ENCODE peak calls at places on chromosomes 1 and 21, in eight cellular contexts. One of them, this sample, is unnamed.

GRCh38 chr1:25666437-25666836 is 49.8 kb downstream of the MAN1C1 start:
- DNase-seq in MCF 10A: no peak
- DNase-seq in HEK293T: no peak
- DNase-seq in NCI-H1930: no peak
- DNase-seq in AG04449: no peak
- DNase-seq in GM10248: no peak
- DNase-seq in stimulated activated CD4-positive, alpha-beta T cell treated with anti-CD3 and anti-CD28 coated beads, Interleukin-1b, Interleukin-23, amount 100 ng/mL, for 24 hours: no peak
- DNase-seq in kidney tubule cell: no peak
- DNase-seq in this sample: no peak

GRCh38 chr1:153389978-153390879 is 644 bp downstream of the S100A8 start:
- DNase-seq in kidney tubule cell: no peak
- DNase-seq in GM10248: no peak
- DNase-seq in AG04449: no peak
- DNase-seq in MCF 10A: no peak
- DNase-seq in stimulated activated CD4-positive, alpha-beta T cell treated with anti-CD3 and anti-CD28 coated beads, Interleukin-1b, Interleukin-23, amount 100 ng/mL, for 24 hours: no peak
- DNase-seq in HEK293T: no peak
- DNase-seq in NCI-H1930: no peak
- DNase-seq in this sample: no peak

GRCh38 chr1:23628951-23629387 is 62.6 kb upstream of the RPL11 start:
- DNase-seq in stimulated activated CD4-positive, alpha-beta T cell treated with anti-CD3 and anti-CD28 coated beads, Interleukin-1b, Interleukin-23, amount 100 ng/mL, for 24 hours: no peak
- DNase-seq in AG04449: no peak
- DNase-seq in kidney tubule cell: no peak
- DNase-seq in GM10248: no peak
- DNase-seq in MCF 10A: no peak
- DNase-seq in HEK293T: no peak
- DNase-seq in NCI-H1930: no peak
- DNase-seq in this sample: no peak

GRCh38 chr21:45580181-45580575 is 37.9 kb upstream of the SLC19A1 start:
- DNase-seq in kidney tubule cell: no peak
- DNase-seq in MCF 10A: no peak
- DNase-seq in stimulated activated CD4-positive, alpha-beta T cell treated with anti-CD3 and anti-CD28 coated beads, Interleukin-1b, Interleukin-23, amount 100 ng/mL, for 24 hours: no peak
- DNase-seq in GM10248: no peak
- DNase-seq in HEK293T: no peak
- DNase-seq in NCI-H1930: no peak
- DNase-seq in AG04449: no peak
- DNase-seq in this sample: no peak

GRCh38 chr1:25700124-25700523 is 83.5 kb downstream of the MAN1C1 start:
- DNase-seq in kidney tubule cell: no peak
- DNase-seq in MCF 10A: no peak
- DNase-seq in stimulated activated CD4-positive, alpha-beta T cell treated with anti-CD3 and anti-CD28 coated beads, Interleukin-1b, Interleukin-23, amount 100 ng/mL, for 24 hours: no peak
- DNase-seq in HEK293T: no peak
- DNase-seq in AG04449: no peak
- DNase-seq in NCI-H1930: no peak
- DNase-seq in GM10248: peak; percentile 5
- DNase-seq in this sample: no peak

GRCh38 chr21:46060596-46061061 is 37.3 kb upstream of the COL6A2 start:
- DNase-seq in GM10248: no peak
- DNase-seq in HEK293T: no peak
- DNase-seq in stimulated activated CD4-positive, alpha-beta T cell treated with anti-CD3 and anti-CD28 coated beads, Interleukin-1b, Interleukin-23, amount 100 ng/mL, for 24 hours: no peak
- DNase-seq in MCF 10A: peak; percentile 84
- DNase-seq in kidney tubule cell: peak; percentile 96
- DNase-seq in NCI-H1930: no peak
- DNase-seq in AG04449: peak; percentile 99
- DNase-seq in this sample: no peak

GRCh38 chr1:67601539-67601938 is 83.5 kb upstream of the GADD45A start:
- DNase-seq in stimulated activated CD4-positive, alpha-beta T cell treated with anti-CD3 and anti-CD28 coated beads, Interleukin-1b, Interleukin-23, amount 100 ng/mL, for 24 hours: no peak
- DNase-seq in GM10248: no peak
- DNase-seq in AG04449: no peak
- DNase-seq in HEK293T: no peak
- DNase-seq in NCI-H1930: no peak
- DNase-seq in MCF 10A: no peak
- DNase-seq in kidney tubule cell: no peak
- DNase-seq in this sample: no peak

GRCh38 chr1:16921391-16922185 is at the start of gene CROCC:
- DNase-seq in kidney tubule cell: peak; percentile 63
- DNase-seq in MCF 10A: no peak
- DNase-seq in GM10248: peak; percentile 58
- DNase-seq in NCI-H1930: peak; percentile 48
- DNase-seq in stimulated activated CD4-positive, alpha-beta T cell treated with anti-CD3 and anti-CD28 coated beads, Interleukin-1b, Interleukin-23, amount 100 ng/mL, for 24 hours: no peak
- DNase-seq in AG04449: no peak
- DNase-seq in HEK293T: no peak
- DNase-seq in this sample: no peak

GRCh38 chr1:12544992-12545391 is 73.0 kb downstream of the DHRS3 start:
- DNase-seq in NCI-H1930: no peak
- DNase-seq in stimulated activated CD4-positive, alpha-beta T cell treated with anti-CD3 and anti-CD28 coated beads, Interleukin-1b, Interleukin-23, amount 100 ng/mL, for 24 hours: no peak
- DNase-seq in AG04449: no peak
- DNase-seq in GM10248: no peak
- DNase-seq in HEK293T: no peak
- DNase-seq in kidney tubule cell: no peak
- DNase-seq in MCF 10A: no peak
- DNase-seq in this sample: no peak

GRCh38 chr1:178038372-178038771 is 55.5 kb upstream of the RASAL2 start:
- DNase-seq in AG04449: no peak
- DNase-seq in kidney tubule cell: no peak
- DNase-seq in stimulated activated CD4-positive, alpha-beta T cell treated with anti-CD3 and anti-CD28 coated beads, Interleukin-1b, Interleukin-23, amount 100 ng/mL, for 24 hours: no peak
- DNase-seq in GM10248: no peak
- DNase-seq in MCF 10A: no peak
- DNase-seq in HEK293T: no peak
- DNase-seq in NCI-H1930: no peak
- DNase-seq in this sample: no peak

GRCh38 chr1:156608981-156609380 is 7.7 kb upstream of the GPATCH4 start:
- DNase-seq in stimulated activated CD4-positive, alpha-beta T cell treated with anti-CD3 and anti-CD28 coated beads, Interleukin-1b, Interleukin-23, amount 100 ng/mL, for 24 hours: no peak
- DNase-seq in HEK293T: peak; percentile 66
- DNase-seq in MCF 10A: peak; percentile 71
- DNase-seq in GM10248: peak; percentile 62
- DNase-seq in AG04449: no peak
- DNase-seq in NCI-H1930: peak; percentile 23
- DNase-seq in kidney tubule cell: peak; percentile 52
- DNase-seq in this sample: peak; percentile 67

GRCh38 chr1:204574016-204574855 is 58.0 kb downstream of the MDM4 start:
- DNase-seq in GM10248: no peak
- DNase-seq in HEK293T: no peak
- DNase-seq in AG04449: no peak
- DNase-seq in NCI-H1930: no peak
- DNase-seq in stimulated activated CD4-positive, alpha-beta T cell treated with anti-CD3 and anti-CD28 coated beads, Interleukin-1b, Interleukin-23, amount 100 ng/mL, for 24 hours: no peak
- DNase-seq in MCF 10A: no peak
- DNase-seq in kidney tubule cell: no peak
- DNase-seq in this sample: peak; percentile 37

GRCh38 chr1:7616076-7616833 is 154.8 kb upstream of the VAMP3 start:
- DNase-seq in NCI-H1930: no peak
- DNase-seq in HEK293T: peak; percentile 64
- DNase-seq in MCF 10A: peak; percentile 49
- DNase-seq in AG04449: no peak
- DNase-seq in stimulated activated CD4-positive, alpha-beta T cell treated with anti-CD3 and anti-CD28 coated beads, Interleukin-1b, Interleukin-23, amount 100 ng/mL, for 24 hours: no peak
- DNase-seq in GM10248: peak; percentile 51
- DNase-seq in kidney tubule cell: peak; percentile 56
- DNase-seq in this sample: no peak

GRCh38 chr1:4564083-4564482 is 90.3 kb upstream of the AJAP1 start:
- DNase-seq in MCF 10A: no peak
- DNase-seq in AG04449: no peak
- DNase-seq in stimulated activated CD4-positive, alpha-beta T cell treated with anti-CD3 and anti-CD28 coated beads, Interleukin-1b, Interleukin-23, amount 100 ng/mL, for 24 hours: no peak
- DNase-seq in kidney tubule cell: peak; percentile 15
- DNase-seq in NCI-H1930: no peak
- DNase-seq in GM10248: no peak
- DNase-seq in HEK293T: no peak
- DNase-seq in this sample: no peak

GRCh38 chr1:147292012-147292411 is 49.5 kb downstream of the CHD1L start:
- DNase-seq in MCF 10A: peak; percentile 55
- DNase-seq in NCI-H1930: no peak
- DNase-seq in kidney tubule cell: peak; percentile 74
- DNase-seq in HEK293T: no peak
- DNase-seq in GM10248: no peak
- DNase-seq in AG04449: peak; percentile 69
- DNase-seq in stimulated activated CD4-positive, alpha-beta T cell treated with anti-CD3 and anti-CD28 coated beads, Interleukin-1b, Interleukin-23, amount 100 ng/mL, for 24 hours: no peak
- DNase-seq in this sample: no peak

GRCh38 chr1:228141871-228142615 is 2.0 kb downstream of the GUK1 start:
- DNase-seq in MCF 10A: no peak
- DNase-seq in stimulated activated CD4-positive, alpha-beta T cell treated with anti-CD3 and anti-CD28 coated beads, Interleukin-1b, Interleukin-23, amount 100 ng/mL, for 24 hours: no peak
- DNase-seq in kidney tubule cell: peak; percentile 44
- DNase-seq in NCI-H1930: no peak
- DNase-seq in GM10248: no peak
- DNase-seq in HEK293T: no peak
- DNase-seq in AG04449: no peak
- DNase-seq in this sample: no peak

GRCh38 chr1:208475449-208475848 is 231.3 kb upstream of the PLXNA2 start:
- DNase-seq in kidney tubule cell: peak; percentile 64
- DNase-seq in stimulated activated CD4-positive, alpha-beta T cell treated with anti-CD3 and anti-CD28 coated beads, Interleukin-1b, Interleukin-23, amount 100 ng/mL, for 24 hours: no peak
- DNase-seq in NCI-H1930: no peak
- DNase-seq in HEK293T: no peak
- DNase-seq in GM10248: no peak
- DNase-seq in AG04449: no peak
- DNase-seq in MCF 10A: peak; percentile 90
- DNase-seq in this sample: no peak

GRCh38 chr1:198019126-198019525 is 102.0 kb downstream of the LHX9 start:
- DNase-seq in stimulated activated CD4-positive, alpha-beta T cell treated with anti-CD3 and anti-CD28 coated beads, Interleukin-1b, Interleukin-23, amount 100 ng/mL, for 24 hours: no peak
- DNase-seq in MCF 10A: no peak
- DNase-seq in GM10248: no peak
- DNase-seq in AG04449: no peak
- DNase-seq in HEK293T: no peak
- DNase-seq in kidney tubule cell: no peak
- DNase-seq in NCI-H1930: no peak
- DNase-seq in this sample: no peak

GRCh38 chr1:63557365-63557987 is 34.2 kb downstream of the EFCAB7 start:
- DNase-seq in AG04449: no peak
- DNase-seq in kidney tubule cell: peak; percentile 37
- DNase-seq in NCI-H1930: no peak
- DNase-seq in stimulated activated CD4-positive, alpha-beta T cell treated with anti-CD3 and anti-CD28 coated beads, Interleukin-1b, Interleukin-23, amount 100 ng/mL, for 24 hours: no peak
- DNase-seq in GM10248: peak; percentile 20
- DNase-seq in HEK293T: peak; percentile 56
- DNase-seq in MCF 10A: peak; percentile 51
- DNase-seq in this sample: no peak

GRCh38 chr21:44686843-44687561 is 5.0 kb upstream of the KRTAP12-1 start:
- DNase-seq in NCI-H1930: no peak
- DNase-seq in kidney tubule cell: no peak
- DNase-seq in GM10248: no peak
- DNase-seq in HEK293T: no peak
- DNase-seq in AG04449: no peak
- DNase-seq in stimulated activated CD4-positive, alpha-beta T cell treated with anti-CD3 and anti-CD28 coated beads, Interleukin-1b, Interleukin-23, amount 100 ng/mL, for 24 hours: no peak
- DNase-seq in MCF 10A: no peak
- DNase-seq in this sample: no peak

GRCh38 chr1:207670192-207670591 is 25.3 kb downstream of the CR1L start:
- DNase-seq in kidney tubule cell: no peak
- DNase-seq in GM10248: no peak
- DNase-seq in NCI-H1930: no peak
- DNase-seq in AG04449: no peak
- DNase-seq in MCF 10A: no peak
- DNase-seq in HEK293T: no peak
- DNase-seq in stimulated activated CD4-positive, alpha-beta T cell treated with anti-CD3 and anti-CD28 coated beads, Interleukin-1b, Interleukin-23, amount 100 ng/mL, for 24 hours: no peak
- DNase-seq in this sample: no peak

GRCh38 chr1:214445201-214445600 is 106.2 kb downstream of the PTPN14 start:
- DNase-seq in stimulated activated CD4-positive, alpha-beta T cell treated with anti-CD3 and anti-CD28 coated beads, Interleukin-1b, Interleukin-23, amount 100 ng/mL, for 24 hours: no peak
- DNase-seq in NCI-H1930: no peak
- DNase-seq in GM10248: no peak
- DNase-seq in kidney tubule cell: no peak
- DNase-seq in MCF 10A: no peak
- DNase-seq in HEK293T: no peak
- DNase-seq in AG04449: no peak
- DNase-seq in this sample: no peak

GRCh38 chr1:205493241-205494085 is 11.0 kb upstream of the CDK18 start:
- DNase-seq in NCI-H1930: no peak
- DNase-seq in GM10248: no peak
- DNase-seq in AG04449: no peak
- DNase-seq in stimulated activated CD4-positive, alpha-beta T cell treated with anti-CD3 and anti-CD28 coated beads, Interleukin-1b, Interleukin-23, amount 100 ng/mL, for 24 hours: no peak
- DNase-seq in MCF 10A: peak; percentile 99
- DNase-seq in kidney tubule cell: peak; percentile 85
- DNase-seq in HEK293T: no peak
- DNase-seq in this sample: no peak

GRCh38 chr1:225684741-225685140 is 31.8 kb upstream of the ENAH start:
- DNase-seq in kidney tubule cell: no peak
- DNase-seq in stimulated activated CD4-positive, alpha-beta T cell treated with anti-CD3 and anti-CD28 coated beads, Interleukin-1b, Interleukin-23, amount 100 ng/mL, for 24 hours: no peak
- DNase-seq in AG04449: no peak
- DNase-seq in HEK293T: no peak
- DNase-seq in NCI-H1930: no peak
- DNase-seq in MCF 10A: no peak
- DNase-seq in GM10248: no peak
- DNase-seq in this sample: no peak

GRCh38 chr1:159889821-159890252 is 10.1 kb downstream of the CFAP45 start:
- DNase-seq in HEK293T: no peak
- DNase-seq in NCI-H1930: no peak
- DNase-seq in AG04449: peak; percentile 80
- DNase-seq in MCF 10A: peak; percentile 96
- DNase-seq in stimulated activated CD4-positive, alpha-beta T cell treated with anti-CD3 and anti-CD28 coated beads, Interleukin-1b, Interleukin-23, amount 100 ng/mL, for 24 hours: no peak
- DNase-seq in GM10248: peak; percentile 85
- DNase-seq in kidney tubule cell: peak; percentile 90
- DNase-seq in this sample: no peak

GRCh38 chr1:52756020-52756419 is 29.8 kb downstream of the ZYG11B start:
- DNase-seq in HEK293T: no peak
- DNase-seq in stimulated activated CD4-positive, alpha-beta T cell treated with anti-CD3 and anti-CD28 coated beads, Interleukin-1b, Interleukin-23, amount 100 ng/mL, for 24 hours: no peak
- DNase-seq in NCI-H1930: no peak
- DNase-seq in kidney tubule cell: no peak
- DNase-seq in MCF 10A: no peak
- DNase-seq in GM10248: no peak
- DNase-seq in AG04449: no peak
- DNase-seq in this sample: no peak

GRCh38 chr1:20089328-20090077 is 19.5 kb downstream of the PLA2G5 start:
- DNase-seq in HEK293T: no peak
- DNase-seq in stimulated activated CD4-positive, alpha-beta T cell treated with anti-CD3 and anti-CD28 coated beads, Interleukin-1b, Interleukin-23, amount 100 ng/mL, for 24 hours: no peak
- DNase-seq in AG04449: no peak
- DNase-seq in GM10248: no peak
- DNase-seq in MCF 10A: no peak
- DNase-seq in kidney tubule cell: no peak
- DNase-seq in NCI-H1930: peak; percentile 8
- DNase-seq in this sample: no peak

GRCh38 chr21:28833181-28833580 is 159.5 kb downstream of the LTN1 start:
- DNase-seq in NCI-H1930: no peak
- DNase-seq in stimulated activated CD4-positive, alpha-beta T cell treated with anti-CD3 and anti-CD28 coated beads, Interleukin-1b, Interleukin-23, amount 100 ng/mL, for 24 hours: no peak
- DNase-seq in GM10248: no peak
- DNase-seq in AG04449: no peak
- DNase-seq in MCF 10A: peak; percentile 11
- DNase-seq in kidney tubule cell: peak; percentile 60
- DNase-seq in HEK293T: no peak
- DNase-seq in this sample: no peak

GRCh38 chr1:32978854-32979253 is 14.2 kb upstream of the RNF19B start:
- DNase-seq in kidney tubule cell: no peak
- DNase-seq in AG04449: no peak
- DNase-seq in stimulated activated CD4-positive, alpha-beta T cell treated with anti-CD3 and anti-CD28 coated beads, Interleukin-1b, Interleukin-23, amount 100 ng/mL, for 24 hours: no peak
- DNase-seq in GM10248: no peak
- DNase-seq in HEK293T: no peak
- DNase-seq in MCF 10A: no peak
- DNase-seq in NCI-H1930: no peak
- DNase-seq in this sample: no peak

GRCh38 chr1:108512239-108513071 is 47.4 kb upstream of the EEIG2 start:
- DNase-seq in kidney tubule cell: peak; percentile 39
- DNase-seq in HEK293T: peak; percentile 40
- DNase-seq in GM10248: no peak
- DNase-seq in NCI-H1930: peak; percentile 6
- DNase-seq in AG04449: no peak
- DNase-seq in stimulated activated CD4-positive, alpha-beta T cell treated with anti-CD3 and anti-CD28 coated beads, Interleukin-1b, Interleukin-23, amount 100 ng/mL, for 24 hours: no peak
- DNase-seq in MCF 10A: peak; percentile 52
- DNase-seq in this sample: peak; percentile 3

GRCh38 chr1:155801149-155801548 is 55.9 kb downstream of the GON4L start:
- DNase-seq in AG04449: no peak
- DNase-seq in NCI-H1930: no peak
- DNase-seq in GM10248: no peak
- DNase-seq in MCF 10A: no peak
- DNase-seq in kidney tubule cell: no peak
- DNase-seq in HEK293T: no peak
- DNase-seq in stimulated activated CD4-positive, alpha-beta T cell treated with anti-CD3 and anti-CD28 coated beads, Interleukin-1b, Interleukin-23, amount 100 ng/mL, for 24 hours: no peak
- DNase-seq in this sample: no peak

GRCh38 chr1:62084304-62084905 is 110.2 kb upstream of the L1TD1 start:
- DNase-seq in stimulated activated CD4-positive, alpha-beta T cell treated with anti-CD3 and anti-CD28 coated beads, Interleukin-1b, Interleukin-23, amount 100 ng/mL, for 24 hours: no peak
- DNase-seq in AG04449: no peak
- DNase-seq in kidney tubule cell: no peak
- DNase-seq in NCI-H1930: no peak
- DNase-seq in MCF 10A: no peak
- DNase-seq in HEK293T: no peak
- DNase-seq in GM10248: no peak
- DNase-seq in this sample: no peak

GRCh38 chr1:19744335-19744743 is 55.4 kb downstream of the TMCO4 start:
- DNase-seq in NCI-H1930: no peak
- DNase-seq in AG04449: no peak
- DNase-seq in kidney tubule cell: no peak
- DNase-seq in GM10248: no peak
- DNase-seq in stimulated activated CD4-positive, alpha-beta T cell treated with anti-CD3 and anti-CD28 coated beads, Interleukin-1b, Interleukin-23, amount 100 ng/mL, for 24 hours: no peak
- DNase-seq in HEK293T: no peak
- DNase-seq in MCF 10A: no peak
- DNase-seq in this sample: no peak

GRCh38 chr1:67566803-67567202 is 118.2 kb upstream of the GADD45A start:
- DNase-seq in AG04449: no peak
- DNase-seq in GM10248: no peak
- DNase-seq in kidney tubule cell: no peak
- DNase-seq in stimulated activated CD4-positive, alpha-beta T cell treated with anti-CD3 and anti-CD28 coated beads, Interleukin-1b, Interleukin-23, amount 100 ng/mL, for 24 hours: no peak
- DNase-seq in HEK293T: no peak
- DNase-seq in MCF 10A: no peak
- DNase-seq in NCI-H1930: no peak
- DNase-seq in this sample: no peak